ENCODE peak calls at places on chromosomes 2 and 18, in seven cellular contexts. P is AG20443; A is NCI-H1417 treated with DMSO at 0.1 percent for 48 hours; D is naive thymus-derived CD4-positive, alpha-beta T cell; H is sciatic nerve; V is pons; G is amniotic stem cell. T is an unnamed sample.

GRCh38 chr2:17539596-17539992 is 902 bp upstream of the VSNL1 start:
- DNase-seq in P (peak), A (no peak), D (no peak), H (no peak), V (no peak), G (no peak), T (no peak)

GRCh38 chr2:9256570-9257043 is 50.0 kb downstream of the ASAP2 start:
- DNase-seq in P (peak), A (no peak), D (no peak), H (no peak), V (peak), G (no peak), T (no peak)

GRCh38 chr2:169422120-169422519 is 57.2 kb upstream of the BBS5 start:
- DNase-seq in P (no peak), A (no peak), D (no peak), H (no peak), V (no peak), G (no peak), T (no peak)

GRCh38 chr2:223586261-223586660 is 15.9 kb downstream of the SCG2 start:
- DNase-seq in P (peak), A (peak), D (no peak), H (no peak), V (no peak), G (no peak), T (no peak)

GRCh38 chr2:73260338-73260984 is 23.8 kb downstream of the FBXO41 start:
- DNase-seq in P (peak), A (no peak), D (no peak), H (no peak), V (peak), G (no peak), T (no peak)

GRCh38 chr2:117378653-117379052 is 435.8 kb upstream of the DDX18 start:
- DNase-seq in P (no peak), A (no peak), D (no peak), H (no peak), V (no peak), G (no peak), T (no peak)

GRCh38 chr18:3040183-3040582 is 27.2 kb upstream of the LPIN2 start:
- DNase-seq in P (no peak), A (no peak), D (no peak), H (no peak), V (no peak), G (no peak), T (no peak)

GRCh38 chr2:98835831-98836385 is 100.1 kb downstream of the CRACDL start:
- DNase-seq in P (peak), A (no peak), D (peak), H (no peak), V (no peak), G (no peak), T (peak)

GRCh38 chr2:111671426-111672150 is 212.4 kb downstream of the ANAPC1 start:
- DNase-seq in P (peak), A (no peak), D (no peak), H (peak), V (no peak), G (no peak), T (no peak)

GRCh38 chr18:50647792-50648191 is 87.9 kb downstream of the MAPK4 start:
- DNase-seq in P (no peak), A (no peak), D (no peak), H (no peak), V (no peak), G (no peak), T (no peak)

GRCh38 chr2:160334028-160334729 is 134.1 kb upstream of the ITGB6 start:
- DNase-seq in P (peak), A (no peak), D (no peak), H (no peak), V (no peak), G (no peak), T (no peak)

GRCh38 chr2:134146620-134147019 is 107.3 kb upstream of the MGAT5 start:
- DNase-seq in P (peak), A (no peak), D (no peak), H (no peak), V (no peak), G (peak), T (no peak)

GRCh38 chr2:240358080-240358479 is 77.4 kb upstream of the GPC1 start:
- DNase-seq in P (no peak), A (no peak), D (no peak), H (no peak), V (no peak), G (no peak), T (no peak)

GRCh38 chr18:75407468-75408437 is 19.8 kb downstream of the SMIM21 start:
- DNase-seq in P (peak), A (no peak), D (no peak), H (no peak), V (no peak), G (peak), T (no peak)

GRCh38 chr18:73235491-73235890 is 367.7 kb upstream of the NETO1 start:
- DNase-seq in P (peak), A (no peak), D (no peak), H (no peak), V (no peak), G (peak), T (no peak)

GRCh38 chr2:180871649-180872048 is 108.8 kb upstream of the UBE2E3 start:
- DNase-seq in P (no peak), A (no peak), D (no peak), H (no peak), V (no peak), G (no peak), T (no peak)

GRCh38 chr2:83970262-83970929 is 488.7 kb downstream of the SUCLG1 start:
- DNase-seq in P (no peak), A (no peak), D (no peak), H (no peak), V (no peak), G (no peak), T (no peak)

GRCh38 chr2:63590621-63591408 is 2.1 kb downstream of the MDH1 start:
- DNase-seq in P (no peak), A (no peak), D (no peak), H (no peak), V (no peak), G (no peak), T (no peak)

GRCh38 chr2:161426788-161427412 is 10.8 kb downstream of the TBR1 start:
- DNase-seq in P (peak), A (no peak), D (no peak), H (no peak), V (peak), G (no peak), T (no peak)

GRCh38 chr2:239378021-239378917 is 22.6 kb downstream of the HDAC4 start:
- DNase-seq in P (no peak), A (no peak), D (no peak), H (peak), V (no peak), G (no peak), T (no peak)

GRCh38 chr18:12346240-12346565 is 30.8 kb downstream of the AFG3L2 start:
- DNase-seq in P (no peak), A (no peak), D (no peak), H (no peak), V (no peak), G (no peak), T (no peak)

T was measured in CD8-positive, alpha-beta T cell.